ENCODE peak calls at places on chromosomes 5 and 9, in four cellular contexts. One of them, this sample, is unnamed.
A peak's percentile ranks its signal among the peaks of the same experiment; 100 is the strongest.

GRCh38 chr5:152532714-152533113 is 127.6 kb upstream of the NMUR2 start:
- DNase-seq in IMR-90: peak; percentile 56
- DNase-seq in neural progenitor cell: peak; percentile 81
- DNase-seq in ovary: no peak
- DNase-seq in this sample: peak; percentile 69

GRCh38 chr5:65803699-65804426 is 81.9 kb downstream of the NLN start:
- DNase-seq in IMR-90: peak; percentile 72
- DNase-seq in neural progenitor cell: no peak
- DNase-seq in ovary: no peak
- DNase-seq in this sample: peak; percentile 38

GRCh38 chr5:4905674-4906528 is 234.2 kb upstream of the ADAMTS16 start:
- DNase-seq in IMR-90: no peak
- DNase-seq in neural progenitor cell: peak; percentile 24
- DNase-seq in ovary: peak; percentile 80
- DNase-seq in this sample: no peak

GRCh38 chr9:108691614-108692013 is 164.2 kb downstream of the ACTL7B start:
- DNase-seq in IMR-90: no peak
- DNase-seq in neural progenitor cell: no peak
- DNase-seq in ovary: no peak
- DNase-seq in this sample: no peak

GRCh38 chr9:98726735-98727134 is 18.0 kb upstream of the GABBR2 start:
- DNase-seq in IMR-90: peak; percentile 90
- DNase-seq in neural progenitor cell: no peak
- DNase-seq in ovary: no peak
- DNase-seq in this sample: peak; percentile 67

GRCh38 chr9:128103589-128103962 is 24.0 kb downstream of the PTGES2 start:
- DNase-seq in IMR-90: no peak
- DNase-seq in neural progenitor cell: no peak
- DNase-seq in ovary: peak; percentile 41
- DNase-seq in this sample: no peak

GRCh38 chr5:81850932-81851331 is 100.0 kb upstream of the SSBP2 start:
- DNase-seq in IMR-90: no peak
- DNase-seq in neural progenitor cell: no peak
- DNase-seq in ovary: no peak
- DNase-seq in this sample: peak; percentile 21

GRCh38 chr9:78234810-78235209 is 1.1 kb upstream of the CEP78 start:
- DNase-seq in IMR-90: peak; percentile 39
- DNase-seq in neural progenitor cell: peak; percentile 2
- DNase-seq in ovary: no peak
- DNase-seq in this sample: peak; percentile 17

GRCh38 chr9:5470122-5470521 is 19.8 kb downstream of the CD274 start:
- DNase-seq in IMR-90: no peak
- DNase-seq in neural progenitor cell: no peak
- DNase-seq in ovary: no peak
- DNase-seq in this sample: no peak

GRCh38 chr5:142743677-142744441 is 26.3 kb upstream of the ARHGAP26 start:
- DNase-seq in IMR-90: peak; percentile 31
- DNase-seq in neural progenitor cell: no peak
- DNase-seq in ovary: no peak
- DNase-seq in this sample: no peak
- H3K4me3 ChIP-seq in IMR-90: no peak overlapping the region
- H3K4me3 ChIP-seq in neural progenitor cell: no peak overlapping the region
- H3K4me3 ChIP-seq in ovary: no peak overlapping the region
- H3K4me3 ChIP-seq in this sample: no peak overlapping the region

DNA sequence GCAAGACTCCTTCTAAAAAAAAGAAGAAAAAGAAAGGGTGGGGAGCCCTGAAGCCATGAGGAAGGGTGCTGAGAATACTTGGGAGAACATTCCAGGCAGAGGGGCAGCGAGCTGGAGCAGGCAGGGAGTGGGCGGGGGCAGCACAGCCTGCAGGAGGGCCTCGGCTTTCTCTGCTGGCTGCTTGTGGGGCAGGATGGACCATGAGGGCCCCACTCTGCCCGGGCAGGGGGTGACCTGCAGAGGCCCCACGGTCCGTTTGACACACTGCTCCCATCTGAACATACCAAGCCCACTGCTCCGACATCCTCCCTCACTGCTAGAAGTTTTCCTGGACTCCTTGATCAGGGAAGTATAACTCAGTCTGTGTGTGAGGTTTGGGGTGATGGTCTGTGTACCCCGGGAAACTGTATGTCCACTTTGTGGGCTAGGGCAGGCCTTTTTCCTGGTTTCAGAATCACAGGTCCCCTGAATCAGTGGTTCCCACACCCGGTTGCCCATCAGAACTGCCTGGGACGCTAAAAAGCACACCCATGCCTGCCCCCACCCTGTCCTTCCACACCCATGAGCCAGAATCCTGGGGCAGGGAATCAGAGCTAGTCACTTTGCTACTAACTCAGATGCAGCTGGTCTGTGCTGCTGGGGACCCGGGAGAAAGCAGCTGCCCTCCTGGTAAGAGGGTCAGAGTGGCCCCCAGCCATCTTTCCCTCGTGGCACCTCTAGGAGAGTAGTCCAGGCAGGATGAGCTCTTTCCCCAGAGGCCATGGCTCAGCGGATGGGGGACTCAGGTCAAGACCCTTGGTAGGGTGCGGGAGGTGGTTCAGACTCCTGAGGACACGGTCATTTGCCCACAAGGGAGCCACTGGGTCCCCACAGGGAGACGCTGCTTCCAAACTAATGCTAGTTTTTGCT is 11.5 kb upstream of the NUP214 start:
- DNase-seq in IMR-90: no peak
- DNase-seq in neural progenitor cell: no peak
- DNase-seq in ovary: no peak
- DNase-seq in this sample: no peak
- TF ChIP-seq CTCF in IMR-90: no peak
- TF ChIP-seq CTCF in neural progenitor cell: no peak
- TF ChIP-seq CTCF in ovary: no peak
- TF ChIP-seq CTCF in this sample: no peak

GRCh38 chr5:163535290-163535689 is 29.9 kb downstream of the MAT2B start:
- DNase-seq in IMR-90: no peak
- DNase-seq in neural progenitor cell: no peak
- DNase-seq in ovary: no peak
- DNase-seq in this sample: no peak
- H3K4me3 ChIP-seq in IMR-90: no peak overlapping the region
- H3K4me3 ChIP-seq in neural progenitor cell: no peak overlapping the region
- H3K4me3 ChIP-seq in ovary: no peak overlapping the region
- H3K4me3 ChIP-seq in this sample: no peak overlapping the region

DNA sequence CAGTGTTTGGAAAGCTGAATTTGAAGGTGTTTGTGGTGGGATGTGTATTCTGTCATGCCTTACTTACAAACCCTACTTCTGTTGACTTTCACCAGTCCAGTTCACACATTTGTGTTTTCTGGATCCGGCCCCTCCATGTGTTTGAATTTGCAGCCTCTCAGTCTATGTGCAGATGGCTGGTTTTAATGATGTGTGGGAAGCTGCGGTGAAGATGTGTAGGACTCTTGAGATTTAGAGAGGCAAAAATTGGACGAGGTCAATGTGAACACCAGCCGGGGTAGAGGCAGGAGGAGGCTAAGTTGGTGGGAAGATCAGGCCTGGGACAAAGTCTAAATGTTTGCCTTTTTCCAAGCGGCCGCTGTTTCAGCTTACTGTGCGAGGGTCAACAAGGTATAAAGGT is 115.4 kb upstream of the KLF9 start:
- DNase-seq in IMR-90: no peak
- DNase-seq in neural progenitor cell: no peak
- DNase-seq in ovary: no peak
- DNase-seq in this sample: no peak
- TF ChIP-seq CTCF in IMR-90: no peak
- TF ChIP-seq CTCF in neural progenitor cell: no peak
- TF ChIP-seq CTCF in ovary: no peak
- TF ChIP-seq CTCF in this sample: no peak

GRCh38 chr5:139658501-139658927 is 10.4 kb downstream of the CXXC5 start:
- DNase-seq in IMR-90: peak; percentile 51
- DNase-seq in neural progenitor cell: no peak
- DNase-seq in ovary: no peak
- DNase-seq in this sample: no peak

GRCh38 chr5:139659673-139660072 is 11.5 kb downstream of the CXXC5 start:
- DNase-seq in IMR-90: no peak
- DNase-seq in neural progenitor cell: peak; percentile 73
- DNase-seq in ovary: no peak
- DNase-seq in this sample: no peak

GRCh38 chr5:139657363-139658321 is 9.5 kb downstream of the CXXC5 start:
- DNase-seq in IMR-90: no peak
- DNase-seq in neural progenitor cell: no peak
- DNase-seq in ovary: no peak
- DNase-seq in this sample: no peak

GRCh38 chr5:139660105-139660915 is 12.2 kb downstream of the CXXC5 start:
- DNase-seq in IMR-90: no peak
- DNase-seq in neural progenitor cell: no peak
- DNase-seq in ovary: no peak
- DNase-seq in this sample: no peak

GRCh38 chr5:139658928-139659667 is 10.9 kb downstream of the CXXC5 start:
- DNase-seq in IMR-90: peak; percentile 77
- DNase-seq in neural progenitor cell: peak; percentile 55
- DNase-seq in ovary: no peak
- DNase-seq in this sample: peak; percentile 83
- H3K4me3 ChIP-seq in IMR-90: peak overlapping the region; percentile 3
- H3K4me3 ChIP-seq in neural progenitor cell: no peak overlapping the region
- H3K4me3 ChIP-seq in ovary: peak overlapping the region; percentile 16
- H3K4me3 ChIP-seq in this sample: peak overlapping the region; percentile 50

DNA sequence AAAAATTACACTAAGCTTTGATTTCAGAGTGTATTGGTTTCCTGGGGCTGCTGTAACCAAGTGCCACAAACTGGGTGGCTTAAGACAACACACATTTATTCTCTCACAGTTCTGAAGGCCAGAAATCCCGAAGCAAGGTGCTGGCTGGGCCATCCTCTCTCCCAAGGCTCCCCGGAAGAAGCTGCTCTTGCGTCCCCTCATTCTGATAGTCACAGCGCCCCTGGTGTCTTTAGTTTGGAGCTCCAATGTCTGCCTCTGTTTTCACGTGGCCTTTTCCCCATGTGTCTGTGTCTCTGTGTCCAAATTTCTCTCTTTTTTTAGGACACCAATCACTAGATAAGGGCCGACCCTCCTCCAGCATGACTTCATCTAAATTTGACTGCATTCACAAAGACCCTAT is 56.7 kb downstream of the ROPN1L start:
- DNase-seq in IMR-90: no peak
- DNase-seq in neural progenitor cell: no peak
- DNase-seq in ovary: no peak
- DNase-seq in this sample: no peak
- TF ChIP-seq CTCF in IMR-90: no peak
- TF ChIP-seq CTCF in neural progenitor cell: peak; percentile 34
- TF ChIP-seq CTCF in ovary: no peak
- TF ChIP-seq CTCF in this sample: no peak

DNA sequence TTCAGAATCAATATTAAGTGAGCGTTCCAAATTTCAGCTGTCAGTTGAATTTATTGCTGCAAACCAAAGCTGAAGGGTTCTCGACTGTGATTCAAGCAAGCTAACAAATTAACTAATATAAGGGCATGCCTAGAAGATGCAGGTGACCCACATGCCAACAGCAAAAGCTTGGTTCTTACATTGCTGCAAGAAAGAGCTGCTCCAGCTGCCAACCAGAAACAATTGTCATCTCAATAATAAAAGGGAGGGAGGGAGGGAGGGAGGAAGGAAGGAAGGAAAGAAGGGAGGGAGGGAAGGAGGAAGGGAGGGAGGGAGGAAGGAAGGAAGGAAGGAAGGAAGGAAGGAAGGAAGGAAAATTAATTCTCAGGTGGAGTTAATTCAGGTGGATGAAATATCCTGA is 517.5 kb upstream of the WWC1 start:
- DNase-seq in IMR-90: no peak
- DNase-seq in neural progenitor cell: no peak
- DNase-seq in ovary: no peak
- DNase-seq in this sample: no peak
- H3K4me3 ChIP-seq in IMR-90: no peak overlapping the region
- H3K4me3 ChIP-seq in neural progenitor cell: no peak overlapping the region
- H3K4me3 ChIP-seq in ovary: no peak overlapping the region
- H3K4me3 ChIP-seq in this sample: no peak overlapping the region

GRCh38 chr5:125176005-125176390 is 429.6 kb upstream of the ZNF608 start:
- DNase-seq in IMR-90: no peak
- DNase-seq in neural progenitor cell: no peak
- DNase-seq in ovary: no peak
- DNase-seq in this sample: no peak
- TF ChIP-seq CTCF in IMR-90: no peak
- TF ChIP-seq CTCF in neural progenitor cell: no peak
- TF ChIP-seq CTCF in ovary: no peak
- TF ChIP-seq CTCF in this sample: no peak

DNA sequence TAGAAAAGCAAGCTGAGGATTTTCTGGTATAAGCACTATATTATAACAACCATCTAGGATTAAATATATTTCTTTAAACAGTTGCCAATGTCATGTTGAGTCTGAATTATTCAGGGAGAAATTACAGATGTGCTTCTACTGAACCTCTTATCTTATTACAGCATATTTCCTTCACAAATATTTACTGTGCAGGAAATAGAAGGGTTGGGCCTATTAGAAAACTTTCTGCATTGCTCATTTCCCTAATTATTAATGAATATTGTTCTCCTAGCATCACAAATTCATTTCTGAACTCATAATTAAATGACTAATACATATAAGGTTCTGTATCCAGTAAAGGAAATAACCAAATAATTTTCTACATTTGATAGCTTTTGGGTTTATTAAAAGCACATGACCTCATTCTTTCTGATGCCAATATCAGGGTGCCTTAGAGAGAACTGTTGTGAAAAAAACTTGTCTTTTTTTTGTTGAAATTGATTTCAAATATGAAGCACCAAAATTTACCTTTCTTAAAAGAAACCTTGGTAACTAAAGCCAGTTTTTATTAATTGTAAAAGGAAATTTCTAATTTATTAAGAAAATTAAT is 476.8 kb upstream of the PTGER4 start:
- DNase-seq in IMR-90: no peak
- DNase-seq in neural progenitor cell: no peak
- DNase-seq in ovary: no peak
- DNase-seq in this sample: no peak
- H3K4me3 ChIP-seq in IMR-90: no peak overlapping the region
- H3K4me3 ChIP-seq in neural progenitor cell: no peak overlapping the region
- H3K4me3 ChIP-seq in ovary: no peak overlapping the region
- H3K4me3 ChIP-seq in this sample: no peak overlapping the region

GRCh38 chr5:138465288-138466057 is at the start of gene EGR1:
- DNase-seq in IMR-90: peak; percentile 94
- DNase-seq in neural progenitor cell: peak; percentile 97
- DNase-seq in ovary: peak; percentile 98
- DNase-seq in this sample: peak; percentile 97
- TF ChIP-seq CTCF in IMR-90: no peak
- TF ChIP-seq CTCF in neural progenitor cell: peak; percentile 4
- TF ChIP-seq CTCF in ovary: no peak
- TF ChIP-seq CTCF in this sample: no peak